ENCODE peak calls at places on chromosomes 12 and 14, in five cellular contexts. P is transverse colon, S is breast epithelium, B is gastrocnemius medialis, O is A549. D is an unnamed sample.

GRCh38 chr12:202081-202731 is 11.8 kb downstream of the SLC6A12 start:
- DNase-seq in P (no peak), S (peak; percentile 48), B (peak; percentile 66), O (no peak), D (no peak)

GRCh38 chr14:101031186-101031585 is 127.7 kb upstream of the RTL1 start:
- DNase-seq in P (no peak), S (no peak), B (peak; percentile 1), O (no peak), D (no peak)

GRCh38 chr12:27970391-27970980 is 2.0 kb downstream of the PTHLH start:
- DNase-seq in P (no peak), S (no peak), B (no peak), O (peak; percentile 50), D (no peak)

GRCh38 chr12:77488041-77488620 is 342.6 kb upstream of the NAV3 start:
- DNase-seq in P (no peak), S (no peak), B (no peak), O (no peak), D (no peak)

GRCh38 chr14:21699551-21699950 is 25.9 kb upstream of the OR4E1 start:
- DNase-seq in P (no peak), S (no peak), B (no peak), O (no peak), D (no peak)

GRCh38 chr12:30862486-30862885 is 64.1 kb upstream of the TSPAN11 start:
- DNase-seq in P (no peak), S (no peak), B (no peak), O (no peak), D (no peak)

GRCh38 chr14:32761381-32761968 is 177.2 kb upstream of the NPAS3 start:
- DNase-seq in P (no peak), S (no peak), B (no peak), O (no peak), D (no peak)

GRCh38 chr14:93880025-93880820 is 46.9 kb upstream of the FAM181A start:
- DNase-seq in P (no peak), S (no peak), B (no peak), O (no peak), D (no peak)

GRCh38 chr12:115160290-115161108 is 476.5 kb upstream of the TBX3 start:
- DNase-seq in P (no peak), S (no peak), B (no peak), O (no peak), D (no peak)

GRCh38 chr12:116964004-116964739 is 53.4 kb downstream of the FBXW8 start:
- DNase-seq in P (no peak), S (no peak), B (no peak), O (no peak), D (no peak)

GRCh38 chr12:24798335-24798734 is 150.6 kb downstream of the BCAT1 start:
- DNase-seq in P (no peak), S (no peak), B (no peak), O (no peak), D (no peak)

GRCh38 chr14:65302571-65303184 is 109.9 kb upstream of the FUT8 start:
- DNase-seq in P (peak; percentile 46), S (no peak), B (no peak), O (no peak), D (no peak)

GRCh38 chr14:65303185-65303901 is 109.2 kb upstream of the FUT8 start:
- DNase-seq in P (no peak), S (no peak), B (no peak), O (no peak), D (no peak)

GRCh38 chr14:65299837-65300236 is 112.7 kb upstream of the FUT8 start:
- DNase-seq in P (no peak), S (no peak), B (no peak), O (no peak), D (no peak)

GRCh38 chr14:65303902-65304222 is 108.7 kb upstream of the FUT8 start:
- DNase-seq in P (no peak), S (no peak), B (no peak), O (no peak), D (no peak)

GRCh38 chr14:65301862-65302539 is 110.5 kb upstream of the FUT8 start:
- DNase-seq in P (no peak), S (no peak), B (no peak), O (no peak), D (no peak)
- TF ChIP-seq POLR2A in P (no peak), S (no peak), B (no peak), O (no peak), D (no peak)

GRCh38 chr14:72863216-72864006 is 30.5 kb downstream of the DPF3 start:
- DNase-seq in P (no peak), S (no peak), B (no peak), O (no peak), D (no peak)
- TF ChIP-seq CTCF in P (no peak), S (no peak), B (no peak), O (no peak), D (no peak)

GRCh38 chr12:104596128-104596799 is 139.5 kb downstream of the CHST11 start:
- DNase-seq in P (peak; percentile 24), S (no peak), B (peak; percentile 55), O (peak; percentile 28), D (no peak)

GRCh38 chr12:104590002-104590401 is 133.3 kb downstream of the CHST11 start:
- DNase-seq in P (no peak), S (no peak), B (no peak), O (no peak), D (no peak)

GRCh38 chr12:104591272-104591940 is 134.7 kb downstream of the CHST11 start:
- DNase-seq in P (no peak), S (no peak), B (no peak), O (peak; percentile 28), D (no peak)

GRCh38 chr12:104596876-104597833 is 140.4 kb downstream of the CHST11 start:
- DNase-seq in P (no peak), S (no peak), B (no peak), O (no peak), D (no peak)

GRCh38 chr12:104593482-104593881 is 136.7 kb downstream of the CHST11 start:
- DNase-seq in P (no peak), S (no peak), B (no peak), O (no peak), D (no peak)
- H3K4me1 ChIP-seq in P (peaks cover 19% of the 10 kb centered on the region), S (no peaks in the 10 kb centered on the region), B (no peaks in the 10 kb centered on the region), O (peaks cover 57% of the 10 kb centered on the region), D (peaks cover 25% of the 10 kb centered on the region)

GRCh38 chr12:98431089-98431488 is 84.3 kb upstream of the TMPO start:
- DNase-seq in P (no peak), S (no peak), B (no peak), O (no peak), D (no peak)
- TF ChIP-seq POLR2A in P (no peak), S (no peak), B (no peak), O (no peak), D (no peak)

DNA sequence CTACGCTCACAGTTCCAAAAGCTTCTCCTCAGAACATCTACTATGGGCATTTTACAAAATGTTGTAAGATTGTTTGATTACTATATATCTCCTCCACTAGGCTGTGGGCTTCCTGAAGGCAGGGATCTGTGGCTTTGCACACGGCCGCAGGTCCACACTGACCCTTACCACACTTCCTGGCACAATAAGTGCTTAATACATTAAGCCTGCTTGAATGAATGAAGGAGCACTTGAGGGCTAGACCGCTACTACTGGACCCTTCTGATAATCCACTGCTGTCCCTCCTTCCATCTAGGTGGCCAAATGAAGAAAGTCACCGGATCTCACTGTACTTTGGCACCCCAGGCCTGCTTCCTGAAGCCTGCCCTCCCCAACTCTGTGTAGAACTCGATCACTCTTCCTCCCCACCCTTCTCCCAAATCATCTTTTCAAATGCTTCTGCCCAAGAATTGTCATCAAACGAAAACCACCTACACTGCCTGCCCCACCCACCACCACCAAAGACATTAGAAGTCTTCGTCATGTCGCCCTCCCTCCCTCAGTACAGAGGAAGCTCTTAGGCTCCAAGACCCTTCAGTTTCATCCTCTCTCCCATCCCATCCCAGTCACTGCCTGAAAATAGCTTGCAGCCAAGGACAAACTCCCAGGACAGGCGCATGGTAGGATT is 596 bp upstream of the ZBTB39 start:
- DNase-seq in P (no peak), S (no peak), B (no peak), O (no peak), D (no peak)
- TF ChIP-seq CTCF in P (no peak), S (no peak), B (no peak), O (peak; percentile 39), D (no peak)

DNA sequence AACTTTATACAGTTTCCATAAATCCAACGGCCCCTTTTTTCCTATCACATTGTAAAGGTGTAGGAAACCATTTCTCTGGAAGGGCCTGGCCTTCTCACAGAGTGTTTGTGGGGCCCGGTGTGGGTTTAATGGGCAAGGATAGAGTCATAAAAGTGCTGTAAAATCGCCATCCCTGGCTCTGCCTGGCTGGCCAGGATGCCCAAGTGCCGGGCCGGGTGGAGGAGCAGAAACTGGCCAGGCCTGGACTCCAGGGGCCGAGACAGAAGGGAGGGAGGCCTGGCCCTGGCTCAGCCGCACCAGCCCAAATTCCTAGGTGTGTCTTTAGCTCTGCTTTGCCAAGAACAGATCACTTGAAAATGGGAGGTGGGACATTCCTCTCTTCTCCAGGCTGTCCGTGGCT is 77.1 kb upstream of the DICER1 start:
- DNase-seq in P (peak; percentile 67), S (no peak), B (no peak), O (no peak), D (no peak)
- H3K4me1 ChIP-seq in P (peaks cover 63% of the 10 kb centered on the region), S (peaks cover 7% of the 10 kb centered on the region), B (no peaks in the 10 kb centered on the region), O (peaks cover 10% of the 10 kb centered on the region), D (peaks cover 29% of the 10 kb centered on the region)